ENCODE peak calls at places on chromosome 15, in five cellular contexts. U is progenitor cell of endocrine pancreas, A is HepG2, B is mesothelial cell of epicardium, Y is neural progenitor cell. M is an unnamed sample.
A peak's percentile ranks its signal among the peaks of the same experiment; 100 is the strongest.

GRCh38 chr15:56929389-56929788 is 10.9 kb downstream of the TCF12 start:
- DNase-seq in B (no peak), A (no peak), U (no peak), Y (no peak), M (no peak)

GRCh38 chr15:58555168-58556027 is 123.6 kb downstream of the LIPC start:
- DNase-seq in Y (peak; percentile 45), U (no peak), A (no peak), B (peak; percentile 36), M (peak; percentile 34)

GRCh38 chr15:59087731-59088130 is 17.2 kb upstream of the CCNB2 start:
- DNase-seq in A (no peak), U (no peak), Y (no peak), B (no peak), M (no peak)

GRCh38 chr15:68818088-68818670 is 2.5 kb downstream of the ANP32A start:
- DNase-seq in B (peak; percentile 81), U (peak; percentile 60), Y (peak; percentile 87), A (peak; percentile 64), M (peak; percentile 76)

GRCh38 chr15:57551717-57552677 is 39.7 kb upstream of the MYZAP start:
- DNase-seq in Y (peak; percentile 82), U (no peak), A (peak; percentile 52), B (peak; percentile 68), M (peak; percentile 46)

GRCh38 chr15:68507447-68507846 is 71.3 kb upstream of the CORO2B start:
- DNase-seq in A (no peak), Y (no peak), B (no peak), U (no peak), M (no peak)

GRCh38 chr15:45641374-45641778 is 6.5 kb downstream of the SQOR start:
- DNase-seq in B (no peak), U (no peak), A (peak; percentile 95), Y (no peak), M (no peak)

GRCh38 chr15:80173022-80173759 is 20.4 kb downstream of the FAH start:
- DNase-seq in Y (peak; percentile 81), A (peak; percentile 77), U (peak; percentile 61), B (peak; percentile 75), M (peak; percentile 67)

GRCh38 chr15:70198441-70199123 is 100.9 kb upstream of the TLE3 start:
- DNase-seq in Y (no peak), B (no peak), A (no peak), U (no peak), M (no peak)

GRCh38 chr15:78726870-78727551 is 84.3 kb downstream of the ADAMTS7 start:
- DNase-seq in A (peak; percentile 28), U (no peak), B (no peak), Y (peak; percentile 62), M (peak; percentile 63)

GRCh38 chr15:39300451-39301153 is 280.3 kb upstream of the THBS1 start:
- DNase-seq in A (no peak), B (no peak), U (no peak), Y (no peak), M (no peak)

GRCh38 chr15:25397110-25397509 is 41.7 kb downstream of the UBE3A start:
- DNase-seq in Y (no peak), A (no peak), B (no peak), U (no peak), M (no peak)

GRCh38 chr15:65275728-65276126 is 11.0 kb downstream of the PARP16 start:
- DNase-seq in U (no peak), B (no peak), Y (no peak), A (peak; percentile 74), M (no peak)

GRCh38 chr15:83282859-83283812 is 1.3 kb downstream of the BNC1 start:
- DNase-seq in A (no peak), U (peak; percentile 24), Y (peak; percentile 76), B (peak; percentile 66), M (peak; percentile 69)

GRCh38 chr15:35546581-35547381 is 816 bp upstream of the DPH6 start:
- DNase-seq in B (no peak), Y (no peak), A (no peak), U (peak; percentile 12), M (no peak)

GRCh38 chr15:76470691-76471090 is 134.1 kb downstream of the ISL2 start:
- DNase-seq in B (no peak), U (no peak), A (no peak), Y (no peak), M (no peak)

GRCh38 chr15:48641416-48641815 is 4.1 kb downstream of the FBN1 start:
- DNase-seq in U (no peak), A (no peak), B (no peak), Y (no peak), M (no peak)

GRCh38 chr15:66408690-66409089 is 22.0 kb downstream of the MAP2K1 start:
- DNase-seq in B (no peak), Y (no peak), A (no peak), U (no peak), M (no peak)

GRCh38 chr15:81642451-81642990 is 268.5 kb upstream of the TMC3 start:
- DNase-seq in U (no peak), Y (no peak), A (no peak), B (no peak), M (no peak)

GRCh38 chr15:29128671-29129070 is 141.0 kb downstream of the NSMCE3 start:
- DNase-seq in Y (no peak), A (no peak), U (no peak), B (no peak), M (no peak)

GRCh38 chr15:59838900-59839299 is 149.8 kb upstream of the BNIP2 start:
- DNase-seq in A (no peak), B (no peak), Y (no peak), U (no peak), M (no peak)

GRCh38 chr15:92801412-92801773 is 98.7 kb upstream of the CHD2 start:
- DNase-seq in Y (no peak), A (no peak), B (no peak), U (no peak), M (no peak)

GRCh38 chr15:54026891-54027290 is 48.6 kb downstream of the UNC13C start:
- DNase-seq in A (no peak), U (no peak), B (no peak), Y (no peak), M (no peak)

GRCh38 chr15:34732430-34732829 is 22.4 kb downstream of the GJD2 start:
- DNase-seq in B (no peak), Y (no peak), U (no peak), A (no peak), M (no peak)

GRCh38 chr15:70447927-70448698 is 315.2 kb downstream of the UACA start:
- DNase-seq in B (peak; percentile 67), U (no peak), Y (no peak), A (no peak), M (no peak)

GRCh38 chr15:43516185-43516584 is 1.2 kb upstream of the MAP1A start:
- DNase-seq in Y (no peak), A (no peak), U (no peak), B (no peak), M (no peak)

GRCh38 chr15:82936966-82937647 is 15.4 kb downstream of the HOMER2 start:
- DNase-seq in U (no peak), Y (no peak), B (no peak), A (peak; percentile 79), M (no peak)

GRCh38 chr15:96345560-96346389 is 15.3 kb downstream of the NR2F2 start:
- DNase-seq in A (peak; percentile 47), Y (peak; percentile 92), B (peak; percentile 52), U (no peak), M (peak; percentile 74)

GRCh38 chr15:100764778-100765457 is 114.7 kb upstream of the ALDH1A3 start:
- DNase-seq in A (no peak), U (no peak), Y (no peak), B (no peak), M (no peak)

GRCh38 chr15:66706225-66706732 is 4.2 kb downstream of the SMAD6 start:
- DNase-seq in U (no peak), A (no peak), Y (peak; percentile 78), B (peak; percentile 53), M (peak; percentile 65)

GRCh38 chr15:92451225-92451825 is 57.6 kb downstream of the ST8SIA2 start:
- DNase-seq in U (no peak), A (no peak), B (no peak), Y (no peak), M (no peak)

DNA sequence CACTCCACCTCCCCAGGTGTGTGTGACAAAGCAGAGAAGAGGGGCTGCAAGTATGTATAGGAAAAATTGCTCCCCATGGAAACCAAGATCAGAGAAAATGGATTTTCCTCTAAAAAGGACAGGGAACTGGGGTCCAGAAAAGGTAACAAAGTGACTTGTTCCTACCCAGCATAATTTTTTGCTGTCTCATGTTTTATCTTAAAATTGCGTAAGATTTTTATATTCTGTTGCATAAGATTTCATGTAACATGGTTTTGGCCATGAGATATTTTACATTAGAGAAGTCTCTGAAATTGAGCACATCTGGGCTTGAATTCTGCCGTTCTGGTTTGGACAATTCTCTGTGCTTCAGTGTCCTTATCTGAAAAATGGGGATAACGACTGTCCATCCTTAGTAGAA is 335.7 kb upstream of the RORA start:
- DNase-seq in U (no peak), A (no peak), Y (no peak), B (no peak), M (no peak)
- TF ChIP-seq CTCF in U (no peak), A (no peak), Y (no peak), B (no peak), M (no peak)

GRCh38 chr15:85005319-85005718 is 23.7 kb downstream of the PDE8A start:
- DNase-seq in B (no peak), Y (no peak), U (no peak), A (no peak), M (no peak)
- TF ChIP-seq CTCF in B (peak; percentile 31), Y (no peak), U (peak; percentile 14), A (no peak), M (no peak)

DNA sequence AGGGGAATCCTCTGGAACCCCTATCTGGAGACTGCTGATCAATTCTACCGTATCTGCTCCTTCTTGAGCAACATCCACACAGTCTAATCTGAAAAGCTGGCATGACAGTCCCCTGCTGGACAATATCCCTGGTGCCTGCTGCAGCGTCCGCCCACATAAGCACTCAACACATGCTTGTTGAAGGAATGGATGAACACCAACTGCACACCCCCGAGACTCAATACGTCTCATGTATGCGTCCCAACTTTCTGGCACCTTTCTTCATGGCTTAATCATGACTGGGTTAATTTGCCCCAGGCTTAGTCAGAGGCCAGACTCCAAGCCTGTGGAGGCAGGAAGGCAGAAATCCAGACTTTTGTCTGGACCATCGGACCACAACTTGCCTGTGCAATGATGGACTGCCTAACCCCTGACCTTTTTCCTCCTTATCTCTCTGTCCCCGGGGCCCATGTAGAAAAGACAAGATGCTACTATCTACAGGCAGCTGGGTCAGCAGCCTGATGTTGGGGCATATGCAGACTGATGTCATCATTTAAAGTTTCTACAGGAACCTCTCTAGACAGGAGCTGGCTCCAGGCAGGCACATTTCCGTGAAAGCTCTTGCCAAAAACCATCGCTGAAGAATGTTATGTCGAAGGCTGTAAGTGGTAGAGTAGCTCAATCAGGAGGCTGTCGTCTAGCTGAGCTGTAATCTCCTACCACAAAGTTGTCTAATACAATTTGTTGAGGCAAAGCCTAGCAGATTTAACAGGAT is 114.1 kb upstream of the TPM1 start:
- DNase-seq in A (peak; percentile 37), Y (no peak), U (no peak), B (no peak), M (no peak)
- TF ChIP-seq CTCF in A (peak; percentile 68), Y (peak; percentile 8), U (peak; percentile 23), B (no peak), M (no peak)

GRCh38 chr15:88467073-88467934 is at the start of the genes MRPL46 and MRPS11:
- DNase-seq in Y (peak; percentile 95), U (peak; percentile 72), B (peak; percentile 90), A (peak; percentile 79), M (peak; percentile 94)

GRCh38 chr15:88470625-88471372 is 3.3 kb downstream of the MRPS11 start:
- DNase-seq in A (no peak), Y (no peak), U (no peak), B (no peak), M (no peak)

GRCh38 chr15:88465633-88466219 is 1.5 kb downstream of the MRPL46 start:
- DNase-seq in Y (no peak), U (no peak), B (no peak), A (peak; percentile 93), M (no peak)

GRCh38 chr15:88469321-88469720 is 1.8 kb downstream of the MRPS11 start:
- DNase-seq in A (no peak), Y (no peak), B (no peak), U (no peak), M (no peak)

GRCh38 chr15:88467935-88468528 is 524 bp downstream of the MRPS11 start:
- DNase-seq in A (no peak), Y (peak; percentile 20), B (no peak), U (no peak), M (peak; percentile 18)
- TF ChIP-seq CTCF in A (peak; percentile 63), Y (peak; percentile 38), B (no peak), U (no peak), M (no peak)